ENCODE peak calls at places on chromosomes 11 and 22, in eight cellular contexts. N is keratinocyte, I is AG09309, E is cardiac fibroblast, G is lower lobe of right lung, B is GM13977, T is Peyer's patch, X is astrocyte. L is an unnamed sample.

GRCh38 chr11:46295312-46295995 is 18.0 kb downstream of the CREB3L1 start:
- DNase-seq in I (no peak), X (peak; percentile 69), E (peak; percentile 74), B (peak; percentile 88), N (no peak), G (peak; percentile 77), T (peak; percentile 77), L (peak; percentile 91)

GRCh38 chr11:125410091-125410490 is 86.0 kb downstream of the FEZ1 start:
- DNase-seq in G (no peak), T (no peak), I (no peak), N (peak; percentile 23), E (peak; percentile 35), X (no peak), B (no peak), L (no peak)

GRCh38 chr11:63764712-63765631 is 3.6 kb downstream of the ZFTA start:
- DNase-seq in B (peak; percentile 29), I (no peak), G (no peak), N (no peak), E (no peak), T (peak; percentile 68), X (no peak), L (no peak)

GRCh38 chr22:28034760-28035401 is 115.8 kb upstream of the PITPNB start:
- DNase-seq in T (no peak), N (no peak), X (peak; percentile 40), G (no peak), B (no peak), I (no peak), E (peak; percentile 88), L (peak; percentile 70)

GRCh38 chr11:121895919-121896318 is 220.1 kb downstream of the BLID start:
- DNase-seq in E (peak; percentile 75), B (no peak), T (no peak), G (no peak), N (no peak), I (no peak), X (peak; percentile 74), L (no peak)

GRCh38 chr11:82969811-82970210 is 68.3 kb downstream of the DDIAS start:
- DNase-seq in G (no peak), E (no peak), B (peak; percentile 73), I (no peak), X (no peak), N (no peak), T (no peak), L (no peak)

GRCh38 chr11:118098996-118099837 is 12.5 kb upstream of the SMIM35 start:
- DNase-seq in G (no peak), B (no peak), X (no peak), I (no peak), N (no peak), E (no peak), T (peak; percentile 36), L (no peak)

GRCh38 chr22:40498454-40499186 is 128.2 kb downstream of the SGSM3 start:
- DNase-seq in G (no peak), B (peak; percentile 28), T (no peak), I (peak; percentile 59), N (peak; percentile 93), X (peak; percentile 100), E (peak; percentile 97), L (no peak)

GRCh38 chr11:1297576-1298473 is 11.6 kb downstream of the TOLLIP start:
- DNase-seq in X (no peak), E (no peak), B (no peak), I (no peak), T (peak; percentile 79), N (no peak), G (peak; percentile 42), L (peak; percentile 77)

GRCh38 chr22:31286360-31287255 is 5.7 kb downstream of the PIK3IP1 start:
- DNase-seq in N (no peak), B (peak; percentile 46), G (no peak), X (no peak), I (no peak), E (peak; percentile 25), T (peak; percentile 92), L (no peak)

GRCh38 chr11:76550781-76551180 is 106.0 kb downstream of the EMSY start:
- DNase-seq in B (no peak), I (no peak), X (no peak), T (no peak), G (no peak), E (peak; percentile 50), N (no peak), L (no peak)

DNA sequence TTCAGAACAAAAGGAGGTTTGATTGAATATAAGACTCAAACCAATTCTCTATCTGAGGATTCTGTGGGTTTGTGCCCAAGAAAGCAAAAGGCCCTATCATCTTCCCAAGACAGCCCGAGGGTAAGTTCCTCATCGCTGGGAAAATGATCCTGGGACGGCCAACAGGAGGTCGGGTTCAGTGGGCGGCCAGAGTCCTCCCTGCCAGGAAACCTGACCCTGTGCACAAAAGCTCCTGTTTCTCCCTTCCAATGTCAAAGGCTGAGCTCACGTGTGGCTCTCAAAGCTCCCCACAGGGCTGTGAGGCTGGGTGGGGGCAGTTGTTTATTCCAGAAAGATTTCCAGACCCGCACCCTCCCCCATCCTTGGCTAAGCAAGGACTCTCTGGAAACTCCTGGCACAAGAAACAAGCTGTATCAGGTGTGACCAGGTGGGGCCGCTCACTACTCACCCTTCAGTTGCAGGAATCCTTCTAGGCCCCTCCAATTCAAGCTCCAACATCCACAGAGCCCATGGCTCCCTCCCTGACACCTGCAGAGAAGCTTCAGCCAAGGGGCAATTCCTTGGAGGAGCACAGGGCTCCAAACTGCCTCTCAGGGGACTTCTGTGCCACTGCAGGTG is 131.9 kb downstream of the SHANK2 start:
- DNase-seq in N (no peak), T (no peak), G (peak; percentile 56), I (no peak), B (no peak), E (no peak), X (no peak), L (no peak)
- TF ChIP-seq CTCF in N (peak; percentile 58), T (no peak), G (no peak), I (peak; percentile 12), B (peak; percentile 32), E (no peak), X (no peak), L (peak; percentile 24)

GRCh38 chr11:17471501-17471900 is 5.1 kb downstream of the ABCC8 start:
- DNase-seq in T (no peak), I (no peak), E (no peak), G (no peak), N (no peak), X (no peak), B (no peak), L (no peak)
- TF ChIP-seq CTCF in T (no peak), I (no peak), E (no peak), G (no peak), N (peak; percentile 28), X (no peak), B (no peak), L (no peak)

DNA sequence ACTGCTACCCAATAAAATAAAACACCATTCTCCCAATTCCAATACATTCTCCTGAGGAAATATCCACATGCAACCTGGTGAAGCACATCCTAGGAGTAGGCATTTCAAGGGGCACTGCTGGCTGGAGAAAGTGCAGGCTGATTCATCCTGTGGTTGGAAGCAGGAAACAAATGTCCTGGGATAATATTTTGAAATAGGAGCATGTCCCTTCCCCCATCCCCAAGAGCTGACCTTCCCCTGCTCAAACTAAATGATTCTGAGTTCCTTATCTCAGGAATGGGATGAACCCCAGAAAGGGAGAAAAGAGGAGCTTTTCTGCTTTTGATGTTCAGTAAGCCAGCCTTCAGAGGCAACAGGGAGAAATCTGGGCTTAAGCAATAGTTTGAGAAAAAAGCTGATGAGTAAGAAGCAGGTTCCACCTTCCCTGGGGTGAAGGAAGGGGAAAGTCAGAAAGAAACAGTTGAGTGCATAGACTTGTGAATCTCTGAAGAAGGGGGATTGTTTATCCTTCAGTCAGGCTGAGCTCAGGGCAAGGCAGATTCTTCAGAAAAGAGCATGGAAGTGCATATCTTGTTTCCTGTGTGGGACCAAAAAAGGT is 19.5 kb upstream of the SPON1 start:
- DNase-seq in N (no peak), I (peak; percentile 27), B (no peak), X (peak; percentile 42), T (no peak), E (peak; percentile 46), G (no peak), L (no peak)
- TF ChIP-seq CTCF in N (no peak), I (no peak), B (no peak), X (no peak), T (no peak), E (no peak), G (no peak), L (no peak)

DNA sequence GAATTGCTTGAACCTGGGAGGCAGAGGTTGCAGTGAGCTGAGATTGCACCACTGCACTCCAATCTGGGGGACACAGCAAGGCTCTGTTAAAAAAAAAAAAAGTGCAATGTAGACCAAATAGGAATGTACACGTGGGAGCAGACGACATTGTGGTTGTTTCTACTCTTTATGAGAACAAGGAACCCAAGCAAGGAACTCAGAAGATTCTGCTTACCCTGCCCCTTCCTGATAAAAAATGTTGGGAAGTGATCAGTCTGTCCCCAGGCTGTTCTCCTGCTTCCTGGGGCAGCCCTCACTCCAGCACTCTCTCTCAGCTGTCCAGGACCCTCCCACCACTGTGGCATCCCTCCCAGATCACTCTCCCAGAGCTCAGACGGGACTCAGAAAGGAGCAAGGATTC is 31.7 kb downstream of the SLCO2B1 start:
- DNase-seq in X (no peak), I (no peak), B (no peak), T (no peak), N (no peak), G (no peak), E (no peak), L (no peak)
- TF ChIP-seq CTCF in X (no peak), I (no peak), B (no peak), T (no peak), N (no peak), G (no peak), E (no peak), L (no peak)

GRCh38 chr22:24105661-24106060 is 75.6 kb upstream of the SUSD2 start:
- DNase-seq in B (no peak), X (no peak), T (no peak), E (no peak), N (no peak), G (peak; percentile 14), I (no peak), L (no peak)

GRCh38 chr22:24107668-24108067 is 73.6 kb upstream of the SUSD2 start:
- DNase-seq in X (peak; percentile 72), I (peak; percentile 59), N (no peak), T (peak; percentile 81), B (no peak), G (peak; percentile 57), E (peak; percentile 89), L (no peak)

GRCh38 chr22:24109649-24110048 is 71.6 kb upstream of the SUSD2 start:
- DNase-seq in B (no peak), E (no peak), I (no peak), G (no peak), T (no peak), N (no peak), X (no peak), L (no peak)

GRCh38 chr22:24106385-24107381 is 74.6 kb upstream of the SUSD2 start:
- DNase-seq in T (peak; percentile 67), E (no peak), I (no peak), B (peak; percentile 44), X (no peak), N (no peak), G (peak; percentile 32), L (no peak)

GRCh38 chr22:24108073-24108472 is 73.2 kb upstream of the SUSD2 start:
- DNase-seq in G (no peak), T (no peak), B (no peak), I (no peak), E (no peak), N (no peak), X (no peak), L (no peak)
- TF ChIP-seq CTCF in G (no peak), T (no peak), B (no peak), I (no peak), E (peak; percentile 8), N (no peak), X (no peak), L (no peak)